ENCODE peak calls at places on chromosomes 11 and 22, in six cellular contexts. O is HepG2, D is HCT116, Q is sigmoid colon, X is stomach, Z is GM12891. E is an unnamed sample.

GRCh38 chr22:36369004-36369921 is 18.5 kb downstream of the MYH9 start:
- DNase-seq in X (no peak), O (no peak), Q (no peak), D (no peak), Z (no peak), E (no peak)

GRCh38 chr22:33472462-33473344 is 414.5 kb upstream of the SYN3 start:
- DNase-seq in D (no peak), Z (no peak), X (no peak), Q (no peak), O (no peak), E (no peak)

GRCh38 chr11:65973439-65974110 is 12.0 kb downstream of the SART1 start:
- DNase-seq in Q (no peak), Z (no peak), D (no peak), X (no peak), O (no peak), E (no peak)

GRCh38 chr11:77127969-77128691 is at the start of gene MYO7A:
- DNase-seq in Q (no peak), X (peak; percentile 56), Z (no peak), D (no peak), O (peak; percentile 89), E (no peak)

GRCh38 chr11:95877288-95877687 is 46.6 kb downstream of the MTMR2 start:
- DNase-seq in X (no peak), Q (no peak), Z (no peak), D (no peak), O (no peak), E (no peak)

GRCh38 chr11:113690619-113691569 is 15.2 kb downstream of the TMPRSS5 start:
- DNase-seq in X (peak; percentile 75), Q (no peak), O (peak; percentile 13), D (peak; percentile 76), Z (no peak), E (peak; percentile 14)

GRCh38 chr11:20035701-20036601 is 124.3 kb downstream of the DBX1 start:
- DNase-seq in Q (no peak), Z (no peak), O (peak; percentile 91), D (no peak), X (no peak), E (no peak)

GRCh38 chr11:73262851-73263495 is 9.2 kb upstream of the P2RY6 start:
- DNase-seq in Z (no peak), O (no peak), X (no peak), Q (no peak), D (no peak), E (no peak)

GRCh38 chr11:96063053-96063452 is 139.1 kb upstream of the MTMR2 start:
- DNase-seq in Q (no peak), O (no peak), Z (no peak), X (no peak), D (no peak), E (no peak)

GRCh38 chr11:34505874-34506273 is 7.7 kb downstream of the ELF5 start:
- DNase-seq in Q (no peak), Z (no peak), O (no peak), D (no peak), X (no peak), E (no peak)

GRCh38 chr11:36142439-36142838 is 146.8 kb downstream of the COMMD9 start:
- DNase-seq in X (no peak), Z (no peak), O (no peak), D (no peak), Q (no peak), E (no peak)
- TF ChIP-seq POLR2AphosphoS5 in X (no peak), Z (no peak), O (no peak), D (no peak), Q (no peak), E (no peak)

GRCh38 chr11:14114786-14115185 is 152.3 kb downstream of the SPON1 start:
- DNase-seq in X (no peak), Q (no peak), Z (no peak), O (no peak), D (no peak), E (no peak)

GRCh38 chr11:14114269-14114668 is 151.7 kb downstream of the SPON1 start:
- DNase-seq in Q (no peak), Z (no peak), X (no peak), O (no peak), D (no peak), E (no peak)

GRCh38 chr11:14118047-14118446 is 155.5 kb downstream of the SPON1 start:
- DNase-seq in Q (no peak), Z (no peak), X (no peak), O (no peak), D (no peak), E (no peak)

GRCh38 chr11:14119357-14119756 is 156.8 kb downstream of the SPON1 start:
- DNase-seq in Z (no peak), D (no peak), Q (no peak), X (no peak), O (no peak), E (no peak)

DNA sequence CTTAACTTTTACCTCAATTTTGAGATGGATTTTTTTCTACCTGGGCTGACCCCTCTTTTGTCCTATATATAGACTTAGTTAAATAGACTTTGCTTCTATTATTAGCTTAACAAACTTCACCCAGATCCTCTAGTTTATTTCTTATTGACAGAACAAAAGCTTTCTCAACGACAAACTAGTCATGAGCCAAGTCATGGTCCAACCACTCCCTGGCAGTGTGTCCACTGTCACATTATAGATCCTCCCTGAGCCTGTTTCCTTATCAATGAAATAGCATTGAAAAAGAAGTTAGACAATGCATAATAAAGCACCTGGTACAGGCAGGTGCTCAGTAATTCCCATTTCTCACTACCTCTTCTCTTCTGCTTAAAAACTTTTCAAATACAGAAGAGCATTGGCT is 155.1 kb downstream of the SPON1 start:
- DNase-seq in D (no peak), Z (no peak), Q (no peak), X (no peak), O (no peak), E (no peak)
- TF ChIP-seq POLR2AphosphoS5 in D (no peak), Z (no peak), Q (no peak), X (no peak), O (no peak), E (no peak)

GRCh38 chr22:50525991-50526848 is 822 bp upstream of the SCO2 start:
- DNase-seq in Z (peak; percentile 84), X (peak; percentile 83), O (peak; percentile 44), D (no peak), Q (peak; percentile 88), E (peak; percentile 84)
- TF ChIP-seq POLR2AphosphoS5 in Z (peak; percentile 68), X (peak; percentile 36), O (no peak), D (peak; percentile 51), Q (no peak), E (no peak)

GRCh38 chr11:134034496-134035381 is 34.1 kb upstream of the JAM3 start:
- DNase-seq in X (peak; percentile 84), Z (no peak), O (no peak), D (no peak), Q (no peak), E (no peak)

GRCh38 chr11:134036484-134037092 is 32.3 kb upstream of the JAM3 start:
- DNase-seq in Q (no peak), O (no peak), Z (no peak), D (no peak), X (no peak), E (no peak)

GRCh38 chr11:134038897-134039470 is 29.9 kb upstream of the JAM3 start:
- DNase-seq in X (no peak), Q (peak; percentile 81), O (no peak), Z (no peak), D (no peak), E (no peak)

GRCh38 chr11:134039726-134040385 is 29.0 kb upstream of the JAM3 start:
- DNase-seq in Q (no peak), O (no peak), Z (no peak), D (no peak), X (no peak), E (no peak)

GRCh38 chr11:134037093-134037908 is 31.6 kb upstream of the JAM3 start:
- DNase-seq in O (no peak), Q (peak; percentile 94), X (peak; percentile 65), Z (peak; percentile 59), D (no peak), E (no peak)
- TF ChIP-seq POLR2AphosphoS5 in O (no peak), Q (peak; percentile 56), X (peak; percentile 51), Z (no peak), D (no peak), E (no peak)

DNA sequence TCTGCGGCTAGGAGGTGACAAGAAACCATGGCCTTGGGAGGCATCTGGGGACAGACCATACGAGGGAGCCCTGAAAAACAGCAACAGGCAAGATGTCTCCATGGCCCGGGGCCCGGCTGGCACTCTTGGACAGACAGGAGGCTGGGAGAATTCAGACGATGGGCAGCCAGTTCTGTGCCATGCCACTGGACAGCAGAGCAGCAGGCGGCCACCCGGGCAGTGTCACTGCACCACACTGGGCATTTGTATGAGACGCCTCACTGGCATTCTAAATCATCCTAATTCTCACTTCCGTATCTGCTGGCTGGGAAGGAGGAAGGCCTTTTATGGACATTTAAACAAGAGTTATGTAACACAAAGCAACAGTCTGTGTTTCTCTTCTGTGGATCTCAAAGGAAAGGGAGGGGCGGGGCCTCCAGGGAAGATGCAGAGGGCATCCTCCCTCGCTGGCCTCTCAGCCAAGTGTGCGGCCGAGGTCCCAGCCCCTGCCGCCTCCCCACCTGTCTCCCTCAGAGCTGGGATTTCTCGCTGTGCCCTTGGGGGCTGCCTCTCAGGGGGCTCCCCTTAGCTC is 350.3 kb downstream of the SHANK2 start:
- DNase-seq in X (no peak), Q (peak; percentile 77), D (no peak), Z (no peak), O (no peak), E (peak; percentile 1)
- TF ChIP-seq POLR2AphosphoS5 in X (no peak), Q (peak; percentile 21), D (no peak), Z (no peak), O (no peak), E (no peak)

GRCh38 chr22:49460662-49461371 is 366.9 kb downstream of the BRD1 start:
- DNase-seq in D (no peak), X (no peak), Q (no peak), Z (no peak), O (no peak), E (no peak)

GRCh38 chr22:49461674-49462073 is 366.0 kb downstream of the BRD1 start:
- DNase-seq in D (no peak), X (no peak), Q (no peak), Z (no peak), O (no peak), E (no peak)

GRCh38 chr22:49457946-49458707 is 369.5 kb downstream of the BRD1 start:
- DNase-seq in D (no peak), Z (no peak), Q (no peak), X (no peak), O (no peak), E (no peak)

GRCh38 chr22:49457146-49457545 is 370.5 kb downstream of the BRD1 start:
- DNase-seq in D (no peak), Q (no peak), Z (no peak), X (no peak), O (no peak), E (no peak)

DNA sequence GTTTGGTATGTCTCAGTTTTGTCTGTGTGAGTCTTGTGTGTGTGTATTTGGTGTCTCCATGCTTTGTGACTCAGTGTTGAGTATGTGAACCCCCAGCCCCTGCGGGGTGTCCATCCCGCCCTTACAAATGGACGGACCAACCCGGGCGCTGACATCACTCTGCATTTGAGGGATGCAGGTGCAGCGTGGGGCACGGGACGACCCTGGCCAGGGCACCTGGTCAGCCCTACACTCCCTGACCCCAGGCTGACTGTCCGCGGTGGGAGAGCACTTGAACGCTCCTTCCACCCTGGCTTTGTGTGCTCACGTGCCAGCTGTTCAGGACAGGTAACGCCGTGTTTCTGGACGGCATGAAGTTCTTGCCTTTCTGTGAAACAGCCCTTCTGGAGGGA is 369.0 kb downstream of the BRD1 start:
- DNase-seq in X (no peak), D (no peak), O (no peak), Z (no peak), Q (no peak), E (no peak)
- TF ChIP-seq POLR2AphosphoS5 in X (no peak), D (no peak), O (no peak), Z (no peak), Q (no peak), E (no peak)

E was measured in HL-60.